ENCODE peak calls at places on chromosomes 6 and 20, in nine cellular contexts. T, Q, U, H, S, Z, D, X and J are unnamed samples.

GRCh38 chr6:1761472-1761871 is 151.8 kb downstream of the FOXC1 start:
- DNase-seq in T (no peak), Q (no peak), U (no peak), H (no peak), S (no peak), Z (no peak), D (no peak), X (no peak), J (no peak)

GRCh38 chr20:15406072-15406471 is 1068.7 kb upstream of the FLRT3 start:
- DNase-seq in T (no peak), Q (no peak), U (no peak), H (no peak), S (no peak), Z (no peak), D (no peak), X (no peak), J (no peak)

GRCh38 chr6:159464827-159465226 is 228.2 kb downstream of the SOD2 start:
- DNase-seq in T (no peak), Q (no peak), U (no peak), H (no peak), S (no peak), Z (no peak), D (no peak), X (no peak), J (no peak)

GRCh38 chr6:7052441-7052936 is 55.3 kb upstream of the RREB1 start:
- DNase-seq in T (no peak), Q (peak; percentile 67), U (peak; percentile 86), H (peak; percentile 38), S (peak; percentile 63), Z (peak; percentile 35), D (no peak), X (peak; percentile 92), J (peak; percentile 52)

GRCh38 chr20:17444091-17444490 is 87.1 kb downstream of the BFSP1 start:
- DNase-seq in T (no peak), Q (no peak), U (no peak), H (no peak), S (no peak), Z (no peak), D (no peak), X (no peak), J (no peak)

GRCh38 chr6:126170433-126170832 is 169.5 kb upstream of the CENPW start:
- DNase-seq in T (no peak), Q (no peak), U (no peak), H (no peak), S (no peak), Z (no peak), D (no peak), X (no peak), J (no peak)

GRCh38 chr6:2222275-2222842 is 23.0 kb downstream of the GMDS start:
- DNase-seq in T (no peak), Q (no peak), U (no peak), H (no peak), S (no peak), Z (no peak), D (no peak), X (no peak), J (no peak)

GRCh38 chr20:43835944-43836540 is 78.6 kb upstream of the TOX2 start:
- DNase-seq in T (no peak), Q (no peak), U (no peak), H (no peak), S (no peak), Z (no peak), D (no peak), X (no peak), J (no peak)

GRCh38 chr6:132887204-132887603 is 72.8 kb downstream of the RPS12 start:
- DNase-seq in T (no peak), Q (no peak), U (no peak), H (no peak), S (no peak), Z (no peak), D (no peak), X (no peak), J (no peak)

GRCh38 chr6:166167801-166168615 is at the start of gene TBXT:
- DNase-seq in T (no peak), Q (no peak), U (no peak), H (no peak), S (no peak), Z (no peak), D (no peak), X (no peak), J (no peak)

GRCh38 chr6:6998194-6998569 is 109.6 kb upstream of the RREB1 start:
- DNase-seq in T (no peak), Q (no peak), U (no peak), H (no peak), S (no peak), Z (no peak), D (no peak), X (peak; percentile 59), J (no peak)

GRCh38 chr20:24470782-24471582 is 1.6 kb downstream of the SYNDIG1 start:
- DNase-seq in T (no peak), Q (no peak), U (peak; percentile 60), H (no peak), S (no peak), Z (peak; percentile 15), D (no peak), X (no peak), J (no peak)

GRCh38 chr6:92160226-92160625 is 1259.1 kb downstream of the EPHA7 start:
- DNase-seq in T (no peak), Q (no peak), U (no peak), H (no peak), S (no peak), Z (no peak), D (no peak), X (no peak), J (no peak)

GRCh38 chr6:30399390-30400058 is 54.6 kb downstream of the RPP21 start:
- DNase-seq in T (no peak), Q (no peak), U (no peak), H (no peak), S (no peak), Z (no peak), D (no peak), X (no peak), J (no peak)

GRCh38 chr6:2733324-2733723 is 17.4 kb downstream of the MYLK4 start:
- DNase-seq in T (peak; percentile 68), Q (peak; percentile 55), U (peak; percentile 79), H (peak; percentile 64), S (peak; percentile 92), Z (no peak), D (no peak), X (peak; percentile 80), J (peak; percentile 71)

DNA sequence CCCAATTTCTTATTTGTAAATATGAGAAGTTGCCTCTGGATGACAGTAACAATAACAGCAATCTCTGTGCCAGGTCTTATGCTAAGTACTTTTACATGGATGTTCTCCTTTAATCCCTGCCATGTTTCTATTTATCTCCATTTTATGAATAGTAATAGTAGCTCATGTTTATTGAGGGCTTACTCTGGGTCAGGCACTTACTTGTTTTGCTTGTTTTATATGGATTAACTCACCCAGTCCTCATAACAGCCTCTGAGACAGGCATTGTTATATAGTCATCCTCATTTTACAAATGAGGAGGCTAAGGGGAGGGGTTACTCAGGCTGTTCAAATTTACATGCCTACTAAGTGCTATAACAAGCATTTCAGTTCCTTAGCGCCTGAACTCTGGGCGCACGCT is 64.3 kb downstream of the ARID1B start:
- DNase-seq in T (no peak), Q (no peak), U (no peak), H (no peak), S (no peak), Z (no peak), D (no peak), X (no peak), J (no peak)
- H3K4me1 ChIP-seq in T (peaks cover 61% of the 10 kb centered on the region), Q (peaks cover 96% of the 10 kb centered on the region), U (no peaks in the 10 kb centered on the region), H (peaks cover 78% of the 10 kb centered on the region), S (peaks cover 21% of the 10 kb centered on the region), Z (peaks cover 14% of the 10 kb centered on the region), D (peaks cover 4% of the 10 kb centered on the region), X (peaks cover 82% of the 10 kb centered on the region), J (no peaks in the 10 kb centered on the region)

DNA sequence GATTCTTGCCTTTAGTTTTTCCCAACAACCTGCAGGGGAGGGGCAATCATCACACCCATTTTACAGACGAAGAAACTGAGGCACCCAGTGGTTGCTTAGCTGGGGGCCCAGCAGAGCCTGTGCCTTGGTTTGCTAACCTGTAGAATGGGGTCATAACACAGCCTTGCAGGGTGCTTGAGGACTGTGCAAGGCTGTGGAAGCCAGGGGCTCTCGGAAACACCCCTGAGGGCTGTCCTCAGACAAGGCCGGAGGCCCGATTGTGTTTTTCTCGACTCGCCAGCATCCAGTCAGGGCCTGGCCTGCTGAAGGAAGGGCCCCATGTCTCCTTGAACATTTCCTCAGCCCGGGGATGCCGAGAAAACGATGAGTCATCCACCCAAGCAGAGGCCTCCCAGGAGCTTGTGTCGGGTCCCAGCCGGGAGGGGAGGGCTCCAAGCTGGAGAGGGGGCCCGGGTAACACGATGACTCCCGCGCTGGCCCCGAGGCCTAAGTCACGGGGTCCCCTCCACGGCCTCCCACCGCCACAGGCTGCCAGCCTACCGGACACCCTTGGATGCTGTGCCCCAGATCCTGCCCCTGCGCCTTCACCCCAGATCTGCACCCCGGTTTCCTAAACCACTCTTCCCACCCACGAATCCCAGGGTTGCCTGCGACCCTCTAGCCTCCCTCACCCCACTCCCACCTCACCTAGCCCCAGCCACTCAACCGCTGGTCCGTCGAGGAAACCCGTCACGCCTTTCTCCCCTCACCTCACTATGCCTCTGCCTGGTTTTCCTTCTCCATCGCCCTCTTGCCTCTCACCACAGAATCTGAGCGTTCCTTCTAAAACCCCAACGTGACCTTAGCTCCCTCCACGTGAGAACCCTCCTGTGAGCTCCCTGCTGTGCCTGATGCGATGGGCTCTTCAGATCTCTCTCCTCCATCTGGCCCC is 10.6 kb downstream of the NOL4L start:
- DNase-seq in T (no peak), Q (no peak), U (no peak), H (peak; percentile 16), S (peak; percentile 73), Z (no peak), D (no peak), X (no peak), J (no peak)
- H3K4me1 ChIP-seq in T (no peaks in the 10 kb centered on the region), Q (no peaks in the 10 kb centered on the region), U (no peaks in the 10 kb centered on the region), H (no peaks in the 10 kb centered on the region), S (no peaks in the 10 kb centered on the region), Z (peaks cover 14% of the 10 kb centered on the region), D (no peaks in the 10 kb centered on the region), X (no peaks in the 10 kb centered on the region), J (no peaks in the 10 kb centered on the region)

DNA sequence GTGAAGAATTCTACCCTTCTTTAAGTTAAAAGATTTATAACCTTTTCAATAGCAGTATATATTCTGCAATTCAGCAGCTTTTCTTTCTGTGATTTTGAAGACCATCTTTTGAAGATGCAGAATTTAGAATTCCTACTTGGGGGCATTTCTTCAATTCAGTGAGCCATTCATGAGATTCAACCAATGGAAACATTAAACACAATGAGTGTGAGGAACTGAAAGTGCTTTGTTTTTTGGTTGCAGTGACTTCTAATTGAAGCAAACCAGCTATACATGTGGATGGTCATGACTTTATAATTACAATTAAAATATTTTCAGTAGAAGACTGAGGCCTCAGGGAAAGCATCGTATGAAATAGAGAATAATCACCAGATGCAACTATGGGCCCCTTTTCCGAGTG is 108.3 kb downstream of the CARMIL1 start:
- DNase-seq in T (no peak), Q (no peak), U (no peak), H (no peak), S (no peak), Z (no peak), D (no peak), X (no peak), J (no peak)
- H3K4me1 ChIP-seq in T (peaks cover 38% of the 10 kb centered on the region), Q (peaks cover 16% of the 10 kb centered on the region), U (peaks cover 4% of the 10 kb centered on the region), H (peaks cover 17% of the 10 kb centered on the region), S (peaks cover 4% of the 10 kb centered on the region), Z (no peaks in the 10 kb centered on the region), D (no peaks in the 10 kb centered on the region), X (no peaks in the 10 kb centered on the region), J (no peaks in the 10 kb centered on the region)

DNA sequence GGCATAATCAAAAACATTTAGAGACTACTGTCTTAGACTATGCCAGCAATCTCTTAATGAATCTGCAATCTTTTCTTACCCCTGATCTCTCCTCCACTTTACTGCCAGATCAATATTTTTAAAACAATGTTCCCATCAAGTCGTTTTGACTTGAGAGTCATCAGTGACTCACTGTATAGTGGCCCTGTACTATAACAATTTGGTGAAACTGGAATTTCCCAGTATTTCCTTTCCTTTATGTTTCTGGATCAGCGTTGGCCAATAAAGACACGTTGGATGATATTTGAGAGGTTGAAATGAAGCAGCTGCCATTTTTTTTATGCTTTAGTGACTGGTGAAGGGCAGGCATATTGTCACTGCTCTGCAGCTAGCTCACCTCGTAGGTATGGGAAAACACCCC is 10.1 kb upstream of the SMIM13 start:
- DNase-seq in T (no peak), Q (no peak), U (no peak), H (no peak), S (no peak), Z (no peak), D (no peak), X (no peak), J (no peak)
- H3K4me1 ChIP-seq in T (no peaks in the 10 kb centered on the region), Q (no peaks in the 10 kb centered on the region), U (no peaks in the 10 kb centered on the region), H (no peaks in the 10 kb centered on the region), S (no peaks in the 10 kb centered on the region), Z (no peaks in the 10 kb centered on the region), D (no peaks in the 10 kb centered on the region), X (no peaks in the 10 kb centered on the region), J (no peaks in the 10 kb centered on the region)